ENCODE peak calls at places on chromosomes 7 and 10, in nine cellular contexts. One of them, this sample, is unnamed.

GRCh38 chr10:44673245-44673999 is 237.7 kb upstream of the TMEM72 start:
- DNase-seq in Kasumi-1: no peak
- DNase-seq in COR-L47: no peak
- DNase-seq in ELF-1: no peak
- DNase-seq in SHP77: no peak
- DNase-seq in GM03348: no peak
- DNase-seq in astrocyte of the spinal cord: no peak
- DNase-seq in stimulated activated CD4-positive, alpha-beta T cell treated with anti-CD3 and anti-CD28 coated beads, Interleukin-4, amount 100 ng/mL, for 48 hours: no peak
- DNase-seq in lung: no peak
- DNase-seq in this sample: no peak

GRCh38 chr7:138208010-138208634 is 131.9 kb downstream of the AKR1D1 start:
- DNase-seq in Kasumi-1: no peak
- DNase-seq in COR-L47: no peak
- DNase-seq in ELF-1: peak
- DNase-seq in SHP77: no peak
- DNase-seq in GM03348: no peak
- DNase-seq in astrocyte of the spinal cord: no peak
- DNase-seq in stimulated activated CD4-positive, alpha-beta T cell treated with anti-CD3 and anti-CD28 coated beads, Interleukin-4, amount 100 ng/mL, for 48 hours: no peak
- DNase-seq in lung: no peak
- DNase-seq in this sample: peak

GRCh38 chr10:15526754-15527153 is 155.7 kb upstream of the FAM171A1 start:
- DNase-seq in Kasumi-1: no peak
- DNase-seq in COR-L47: no peak
- DNase-seq in ELF-1: no peak
- DNase-seq in SHP77: no peak
- DNase-seq in GM03348: no peak
- DNase-seq in astrocyte of the spinal cord: no peak
- DNase-seq in stimulated activated CD4-positive, alpha-beta T cell treated with anti-CD3 and anti-CD28 coated beads, Interleukin-4, amount 100 ng/mL, for 48 hours: no peak
- DNase-seq in lung: no peak
- DNase-seq in this sample: no peak

GRCh38 chr7:118183254-118183585 is 744 bp upstream of the LSM8 start:
- DNase-seq in Kasumi-1: no peak
- DNase-seq in COR-L47: no peak
- DNase-seq in ELF-1: peak
- DNase-seq in SHP77: no peak
- DNase-seq in GM03348: peak
- DNase-seq in astrocyte of the spinal cord: no peak
- DNase-seq in stimulated activated CD4-positive, alpha-beta T cell treated with anti-CD3 and anti-CD28 coated beads, Interleukin-4, amount 100 ng/mL, for 48 hours: no peak
- DNase-seq in lung: no peak
- DNase-seq in this sample: no peak

GRCh38 chr10:12710594-12711343 is 290.7 kb downstream of the CCDC3 start:
- DNase-seq in Kasumi-1: peak
- DNase-seq in COR-L47: peak
- DNase-seq in ELF-1: peak
- DNase-seq in SHP77: peak
- DNase-seq in GM03348: peak
- DNase-seq in astrocyte of the spinal cord: peak
- DNase-seq in stimulated activated CD4-positive, alpha-beta T cell treated with anti-CD3 and anti-CD28 coated beads, Interleukin-4, amount 100 ng/mL, for 48 hours: peak
- DNase-seq in lung: peak
- DNase-seq in this sample: peak

GRCh38 chr7:120654241-120654640 is 203.7 kb downstream of the TSPAN12 start:
- DNase-seq in Kasumi-1: no peak
- DNase-seq in COR-L47: no peak
- DNase-seq in ELF-1: no peak
- DNase-seq in SHP77: no peak
- DNase-seq in GM03348: no peak
- DNase-seq in astrocyte of the spinal cord: no peak
- DNase-seq in stimulated activated CD4-positive, alpha-beta T cell treated with anti-CD3 and anti-CD28 coated beads, Interleukin-4, amount 100 ng/mL, for 48 hours: no peak
- DNase-seq in lung: no peak
- DNase-seq in this sample: no peak

GRCh38 chr7:81630600-81630999 is 139.2 kb downstream of the HGF start:
- DNase-seq in Kasumi-1: no peak
- DNase-seq in COR-L47: no peak
- DNase-seq in ELF-1: no peak
- DNase-seq in SHP77: no peak
- DNase-seq in GM03348: no peak
- DNase-seq in astrocyte of the spinal cord: no peak
- DNase-seq in stimulated activated CD4-positive, alpha-beta T cell treated with anti-CD3 and anti-CD28 coated beads, Interleukin-4, amount 100 ng/mL, for 48 hours: no peak
- DNase-seq in lung: no peak
- DNase-seq in this sample: no peak

GRCh38 chr10:6786579-6787031 is 206.5 kb upstream of the PRKCQ start:
- DNase-seq in Kasumi-1: no peak
- DNase-seq in COR-L47: no peak
- DNase-seq in ELF-1: no peak
- DNase-seq in SHP77: no peak
- DNase-seq in GM03348: peak
- DNase-seq in astrocyte of the spinal cord: peak
- DNase-seq in stimulated activated CD4-positive, alpha-beta T cell treated with anti-CD3 and anti-CD28 coated beads, Interleukin-4, amount 100 ng/mL, for 48 hours: no peak
- DNase-seq in lung: no peak
- DNase-seq in this sample: no peak

GRCh38 chr7:89772276-89772675 is 382.0 kb upstream of the STEAP1 start:
- DNase-seq in Kasumi-1: no peak
- DNase-seq in COR-L47: no peak
- DNase-seq in ELF-1: no peak
- DNase-seq in SHP77: no peak
- DNase-seq in GM03348: no peak
- DNase-seq in astrocyte of the spinal cord: no peak
- DNase-seq in stimulated activated CD4-positive, alpha-beta T cell treated with anti-CD3 and anti-CD28 coated beads, Interleukin-4, amount 100 ng/mL, for 48 hours: no peak
- DNase-seq in lung: no peak
- DNase-seq in this sample: no peak

GRCh38 chr7:1957471-1958225 is 275.1 kb downstream of the MAD1L1 start:
- DNase-seq in Kasumi-1: no peak
- DNase-seq in COR-L47: no peak
- DNase-seq in ELF-1: no peak
- DNase-seq in SHP77: no peak
- DNase-seq in GM03348: no peak
- DNase-seq in astrocyte of the spinal cord: no peak
- DNase-seq in stimulated activated CD4-positive, alpha-beta T cell treated with anti-CD3 and anti-CD28 coated beads, Interleukin-4, amount 100 ng/mL, for 48 hours: no peak
- DNase-seq in lung: no peak
- DNase-seq in this sample: no peak

GRCh38 chr7:29557954-29558353 is 5.7 kb upstream of the PRR15 start:
- DNase-seq in Kasumi-1: no peak
- DNase-seq in COR-L47: no peak
- DNase-seq in ELF-1: peak
- DNase-seq in SHP77: no peak
- DNase-seq in GM03348: peak
- DNase-seq in astrocyte of the spinal cord: no peak
- DNase-seq in stimulated activated CD4-positive, alpha-beta T cell treated with anti-CD3 and anti-CD28 coated beads, Interleukin-4, amount 100 ng/mL, for 48 hours: no peak
- DNase-seq in lung: peak
- DNase-seq in this sample: peak

GRCh38 chr10:72088879-72089585 is 681 bp upstream of the SPOCK2 start:
- DNase-seq in Kasumi-1: no peak
- DNase-seq in COR-L47: peak
- DNase-seq in ELF-1: no peak
- DNase-seq in SHP77: peak
- DNase-seq in GM03348: peak
- DNase-seq in astrocyte of the spinal cord: peak
- DNase-seq in stimulated activated CD4-positive, alpha-beta T cell treated with anti-CD3 and anti-CD28 coated beads, Interleukin-4, amount 100 ng/mL, for 48 hours: no peak
- DNase-seq in lung: no peak
- DNase-seq in this sample: peak

GRCh38 chr10:88979153-88979562 is 11.4 kb upstream of the FAS start:
- DNase-seq in Kasumi-1: peak
- DNase-seq in COR-L47: no peak
- DNase-seq in ELF-1: peak
- DNase-seq in SHP77: no peak
- DNase-seq in GM03348: peak
- DNase-seq in astrocyte of the spinal cord: peak
- DNase-seq in stimulated activated CD4-positive, alpha-beta T cell treated with anti-CD3 and anti-CD28 coated beads, Interleukin-4, amount 100 ng/mL, for 48 hours: no peak
- DNase-seq in lung: no peak
- DNase-seq in this sample: peak

GRCh38 chr10:84908491-84908890 is 580.1 kb downstream of the CCSER2 start:
- DNase-seq in Kasumi-1: no peak
- DNase-seq in COR-L47: no peak
- DNase-seq in ELF-1: no peak
- DNase-seq in SHP77: no peak
- DNase-seq in GM03348: no peak
- DNase-seq in astrocyte of the spinal cord: no peak
- DNase-seq in stimulated activated CD4-positive, alpha-beta T cell treated with anti-CD3 and anti-CD28 coated beads, Interleukin-4, amount 100 ng/mL, for 48 hours: no peak
- DNase-seq in lung: no peak
- DNase-seq in this sample: no peak

GRCh38 chr10:90847436-90847835 is 10.4 kb downstream of the HTR7 start:
- DNase-seq in Kasumi-1: peak
- DNase-seq in COR-L47: no peak
- DNase-seq in ELF-1: no peak
- DNase-seq in SHP77: no peak
- DNase-seq in GM03348: peak
- DNase-seq in astrocyte of the spinal cord: peak
- DNase-seq in stimulated activated CD4-positive, alpha-beta T cell treated with anti-CD3 and anti-CD28 coated beads, Interleukin-4, amount 100 ng/mL, for 48 hours: no peak
- DNase-seq in lung: no peak
- DNase-seq in this sample: no peak

GRCh38 chr7:11457419-11457818 is 374.6 kb downstream of the THSD7A start:
- DNase-seq in Kasumi-1: no peak
- DNase-seq in COR-L47: no peak
- DNase-seq in ELF-1: no peak
- DNase-seq in SHP77: no peak
- DNase-seq in GM03348: no peak
- DNase-seq in astrocyte of the spinal cord: no peak
- DNase-seq in stimulated activated CD4-positive, alpha-beta T cell treated with anti-CD3 and anti-CD28 coated beads, Interleukin-4, amount 100 ng/mL, for 48 hours: no peak
- DNase-seq in lung: no peak
- DNase-seq in this sample: no peak

GRCh38 chr10:107618461-107619093 is 454.1 kb upstream of the SORCS1 start:
- DNase-seq in Kasumi-1: no peak
- DNase-seq in COR-L47: no peak
- DNase-seq in ELF-1: no peak
- DNase-seq in SHP77: no peak
- DNase-seq in GM03348: peak
- DNase-seq in astrocyte of the spinal cord: no peak
- DNase-seq in stimulated activated CD4-positive, alpha-beta T cell treated with anti-CD3 and anti-CD28 coated beads, Interleukin-4, amount 100 ng/mL, for 48 hours: no peak
- DNase-seq in lung: no peak
- DNase-seq in this sample: no peak

GRCh38 chr10:19788902-19789301 is 27.3 kb upstream of the PLXDC2 start:
- DNase-seq in Kasumi-1: no peak
- DNase-seq in COR-L47: no peak
- DNase-seq in ELF-1: no peak
- DNase-seq in SHP77: no peak
- DNase-seq in GM03348: no peak
- DNase-seq in astrocyte of the spinal cord: no peak
- DNase-seq in stimulated activated CD4-positive, alpha-beta T cell treated with anti-CD3 and anti-CD28 coated beads, Interleukin-4, amount 100 ng/mL, for 48 hours: no peak
- DNase-seq in lung: no peak
- DNase-seq in this sample: no peak

GRCh38 chr10:28157379-28157778 is 145.5 kb downstream of the MPP7 start:
- DNase-seq in Kasumi-1: no peak
- DNase-seq in COR-L47: no peak
- DNase-seq in ELF-1: no peak
- DNase-seq in SHP77: no peak
- DNase-seq in GM03348: no peak
- DNase-seq in astrocyte of the spinal cord: no peak
- DNase-seq in stimulated activated CD4-positive, alpha-beta T cell treated with anti-CD3 and anti-CD28 coated beads, Interleukin-4, amount 100 ng/mL, for 48 hours: no peak
- DNase-seq in lung: no peak
- DNase-seq in this sample: no peak

GRCh38 chr7:26365077-26365896 is 73.6 kb downstream of the SNX10 start:
- DNase-seq in Kasumi-1: peak
- DNase-seq in COR-L47: peak
- DNase-seq in ELF-1: peak
- DNase-seq in SHP77: peak
- DNase-seq in GM03348: peak
- DNase-seq in astrocyte of the spinal cord: peak
- DNase-seq in stimulated activated CD4-positive, alpha-beta T cell treated with anti-CD3 and anti-CD28 coated beads, Interleukin-4, amount 100 ng/mL, for 48 hours: no peak
- DNase-seq in lung: peak
- DNase-seq in this sample: no peak

GRCh38 chr10:43038783-43039628 is 37.9 kb upstream of the RET start:
- DNase-seq in Kasumi-1: no peak
- DNase-seq in COR-L47: no peak
- DNase-seq in ELF-1: no peak
- DNase-seq in SHP77: no peak
- DNase-seq in GM03348: no peak
- DNase-seq in astrocyte of the spinal cord: no peak
- DNase-seq in stimulated activated CD4-positive, alpha-beta T cell treated with anti-CD3 and anti-CD28 coated beads, Interleukin-4, amount 100 ng/mL, for 48 hours: no peak
- DNase-seq in lung: no peak
- DNase-seq in this sample: peak

GRCh38 chr10:70758757-70759514 is 26.2 kb downstream of the TBATA start:
- DNase-seq in Kasumi-1: peak
- DNase-seq in COR-L47: peak
- DNase-seq in ELF-1: peak
- DNase-seq in SHP77: no peak
- DNase-seq in GM03348: peak
- DNase-seq in astrocyte of the spinal cord: peak
- DNase-seq in stimulated activated CD4-positive, alpha-beta T cell treated with anti-CD3 and anti-CD28 coated beads, Interleukin-4, amount 100 ng/mL, for 48 hours: peak
- DNase-seq in lung: peak
- DNase-seq in this sample: peak

GRCh38 chr10:30445716-30446115 is 11.7 kb downstream of the MAP3K8 start:
- DNase-seq in Kasumi-1: peak
- DNase-seq in COR-L47: no peak
- DNase-seq in ELF-1: no peak
- DNase-seq in SHP77: no peak
- DNase-seq in GM03348: peak
- DNase-seq in astrocyte of the spinal cord: peak
- DNase-seq in stimulated activated CD4-positive, alpha-beta T cell treated with anti-CD3 and anti-CD28 coated beads, Interleukin-4, amount 100 ng/mL, for 48 hours: no peak
- DNase-seq in lung: no peak
- DNase-seq in this sample: no peak

GRCh38 chr7:12650080-12650479 is 37.4 kb upstream of the ARL4A start:
- DNase-seq in Kasumi-1: no peak
- DNase-seq in COR-L47: no peak
- DNase-seq in ELF-1: no peak
- DNase-seq in SHP77: no peak
- DNase-seq in GM03348: no peak
- DNase-seq in astrocyte of the spinal cord: no peak
- DNase-seq in stimulated activated CD4-positive, alpha-beta T cell treated with anti-CD3 and anti-CD28 coated beads, Interleukin-4, amount 100 ng/mL, for 48 hours: no peak
- DNase-seq in lung: no peak
- DNase-seq in this sample: no peak

GRCh38 chr10:116974442-116975005 is 30.5 kb downstream of the SHTN1 start:
- DNase-seq in Kasumi-1: no peak
- DNase-seq in COR-L47: peak
- DNase-seq in ELF-1: no peak
- DNase-seq in SHP77: no peak
- DNase-seq in GM03348: peak
- DNase-seq in astrocyte of the spinal cord: peak
- DNase-seq in stimulated activated CD4-positive, alpha-beta T cell treated with anti-CD3 and anti-CD28 coated beads, Interleukin-4, amount 100 ng/mL, for 48 hours: no peak
- DNase-seq in lung: no peak
- DNase-seq in this sample: no peak

GRCh38 chr10:86287422-86287793 is 79.2 kb downstream of the GRID1 start:
- DNase-seq in Kasumi-1: no peak
- DNase-seq in COR-L47: no peak
- DNase-seq in ELF-1: no peak
- DNase-seq in SHP77: no peak
- DNase-seq in GM03348: no peak
- DNase-seq in astrocyte of the spinal cord: no peak
- DNase-seq in stimulated activated CD4-positive, alpha-beta T cell treated with anti-CD3 and anti-CD28 coated beads, Interleukin-4, amount 100 ng/mL, for 48 hours: no peak
- DNase-seq in lung: no peak
- DNase-seq in this sample: no peak

GRCh38 chr7:44048031-44048795 is 3.7 kb downstream of the DBNL start:
- DNase-seq in Kasumi-1: no peak
- DNase-seq in COR-L47: no peak
- DNase-seq in ELF-1: no peak
- DNase-seq in SHP77: no peak
- DNase-seq in GM03348: no peak
- DNase-seq in astrocyte of the spinal cord: no peak
- DNase-seq in stimulated activated CD4-positive, alpha-beta T cell treated with anti-CD3 and anti-CD28 coated beads, Interleukin-4, amount 100 ng/mL, for 48 hours: no peak
- DNase-seq in lung: no peak
- DNase-seq in this sample: no peak

GRCh38 chr7:101507791-101508252 is 121.3 kb downstream of the MYL10 start:
- DNase-seq in Kasumi-1: peak
- DNase-seq in COR-L47: peak
- DNase-seq in ELF-1: peak
- DNase-seq in SHP77: peak
- DNase-seq in GM03348: peak
- DNase-seq in astrocyte of the spinal cord: peak
- DNase-seq in stimulated activated CD4-positive, alpha-beta T cell treated with anti-CD3 and anti-CD28 coated beads, Interleukin-4, amount 100 ng/mL, for 48 hours: peak
- DNase-seq in lung: no peak
- DNase-seq in this sample: peak

GRCh38 chr10:103849212-103849877 is 6.0 kb downstream of the SH3PXD2A start:
- DNase-seq in Kasumi-1: no peak
- DNase-seq in COR-L47: no peak
- DNase-seq in ELF-1: no peak
- DNase-seq in SHP77: no peak
- DNase-seq in GM03348: peak
- DNase-seq in astrocyte of the spinal cord: no peak
- DNase-seq in stimulated activated CD4-positive, alpha-beta T cell treated with anti-CD3 and anti-CD28 coated beads, Interleukin-4, amount 100 ng/mL, for 48 hours: no peak
- DNase-seq in lung: no peak
- DNase-seq in this sample: no peak

GRCh38 chr7:138546829-138547228 is 86.8 kb downstream of the TRIM24 start:
- DNase-seq in Kasumi-1: no peak
- DNase-seq in COR-L47: no peak
- DNase-seq in ELF-1: no peak
- DNase-seq in SHP77: no peak
- DNase-seq in GM03348: no peak
- DNase-seq in astrocyte of the spinal cord: no peak
- DNase-seq in stimulated activated CD4-positive, alpha-beta T cell treated with anti-CD3 and anti-CD28 coated beads, Interleukin-4, amount 100 ng/mL, for 48 hours: no peak
- DNase-seq in lung: no peak
- DNase-seq in this sample: no peak

GRCh38 chr7:157046681-157047080 is 36.2 kb upstream of the MNX1 start:
- DNase-seq in Kasumi-1: no peak
- DNase-seq in COR-L47: no peak
- DNase-seq in ELF-1: no peak
- DNase-seq in SHP77: no peak
- DNase-seq in GM03348: peak
- DNase-seq in astrocyte of the spinal cord: peak
- DNase-seq in stimulated activated CD4-positive, alpha-beta T cell treated with anti-CD3 and anti-CD28 coated beads, Interleukin-4, amount 100 ng/mL, for 48 hours: no peak
- DNase-seq in lung: no peak
- DNase-seq in this sample: no peak

This sample was measured in H7.